ENCODE peak calls at places on chromosome 6, in seven cellular contexts. M is left ventricle myocardium inferior, U is heart left ventricle, N is adrenal gland, G is brain microvascular endothelial cell, H is K562, O is fibroblast of villous mesenchyme. Q is an unnamed sample.

GRCh38 chr6:144122861-144123260 is 27.5 kb upstream of the STX11 start:
- DNase-seq in M (no peak), U (no peak), N (no peak), G (no peak), H (no peak), O (no peak), Q (no peak)

GRCh38 chr6:125078602-125079321 is 74.8 kb upstream of the TPD52L1 start:
- DNase-seq in M (no peak), U (no peak), N (no peak), G (no peak), H (no peak), O (no peak), Q (no peak)

GRCh38 chr6:113011389-113011788 is 664.3 kb downstream of the RFPL4B start:
- DNase-seq in M (no peak), U (no peak), N (no peak), G (no peak), H (no peak), O (no peak), Q (peak; percentile 52)

GRCh38 chr6:116456927-116457326 is 4.2 kb upstream of the CALHM6 start:
- DNase-seq in M (no peak), U (no peak), N (no peak), G (no peak), H (no peak), O (no peak), Q (no peak)

GRCh38 chr6:170106906-170107525 is 183.9 kb downstream of the DLL1 start:
- DNase-seq in M (peak; percentile 4), U (no peak), N (no peak), G (no peak), H (no peak), O (no peak), Q (no peak)

GRCh38 chr6:166738778-166739654 is 112.0 kb upstream of the RPS6KA2 start:
- DNase-seq in M (no peak), U (no peak), N (no peak), G (no peak), H (no peak), O (peak; percentile 64), Q (no peak)

GRCh38 chr6:83514877-83515466 is 2.6 kb downstream of the PRSS35 start:
- DNase-seq in M (no peak), U (no peak), N (peak; percentile 61), G (peak; percentile 59), H (peak; percentile 47), O (peak; percentile 74), Q (peak; percentile 80)

GRCh38 chr6:47161176-47161687 is 119.1 kb upstream of the ADGRF1 start:
- DNase-seq in M (no peak), U (no peak), N (peak; percentile 4), G (no peak), H (no peak), O (no peak), Q (peak; percentile 62)

GRCh38 chr6:29968130-29968529 is 25.8 kb downstream of the HLA-A start:
- DNase-seq in M (no peak), U (no peak), N (peak; percentile 34), G (no peak), H (no peak), O (no peak), Q (no peak)

GRCh38 chr6:145015739-145016558 is 719.4 kb downstream of the EPM2A start:
- DNase-seq in M (no peak), U (no peak), N (peak; percentile 69), G (peak; percentile 86), H (no peak), O (peak; percentile 76), Q (peak; percentile 95)

GRCh38 chr6:136863752-136864151 is 41.4 kb downstream of the PEX7 start:
- DNase-seq in M (no peak), U (no peak), N (no peak), G (no peak), H (no peak), O (no peak), Q (no peak)

GRCh38 chr6:32803416-32803815 is 13.4 kb downstream of the HLA-DOB start:
- DNase-seq in M (no peak), U (no peak), N (no peak), G (no peak), H (no peak), O (no peak), Q (no peak)

DNA sequence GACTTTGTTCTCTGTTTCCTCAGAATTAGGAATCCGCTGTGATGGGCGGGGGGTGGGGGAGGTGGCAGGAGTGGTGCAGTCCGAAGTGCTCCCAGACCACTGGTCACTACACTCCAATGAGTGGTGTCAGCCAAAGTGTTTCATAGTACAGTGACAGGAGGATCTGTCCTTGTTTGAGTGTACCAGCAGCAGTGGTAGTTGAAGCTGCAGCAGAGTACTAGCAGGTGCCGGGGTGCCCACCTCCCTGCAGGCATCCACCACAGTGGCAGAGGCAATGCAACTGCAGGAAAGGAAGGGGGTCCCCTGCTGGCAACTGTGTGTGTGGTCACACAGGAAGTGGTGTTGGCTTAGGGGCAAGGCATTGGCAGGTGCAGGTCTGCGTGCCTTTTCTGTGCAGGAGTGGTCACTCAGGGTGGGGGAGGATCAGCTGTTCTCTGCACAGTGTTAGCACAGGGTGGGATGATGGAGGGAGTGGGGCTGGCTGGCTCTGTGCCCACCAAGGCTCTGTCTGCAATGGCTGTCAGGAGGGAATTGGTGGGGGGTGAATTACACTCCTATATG is 9.7 kb downstream of the HLA-DOB start:
- DNase-seq in M (no peak), U (no peak), N (no peak), G (no peak), H (no peak), O (no peak), Q (no peak)
- TF ChIP-seq CTCF in M (no peak), U (no peak), N (no peak), G (no peak), H (peak; percentile 12), O (no peak), Q (no peak)

GRCh38 chr6:110329729-110330436 is 28.3 kb downstream of the METTL24 start:
- DNase-seq in M (no peak), U (no peak), N (no peak), G (peak; percentile 27), H (no peak), O (peak; percentile 59), Q (peak; percentile 14)
- H3K4me3 ChIP-seq in M (peak overlapping the region; percentile 26), U (peak overlapping the region; percentile 20), N (no peak overlapping the region), G (peak overlapping the region; percentile 27), H (no peak overlapping the region), O (peak overlapping the region; percentile 26), Q (no peak overlapping the region)

GRCh38 chr6:12335717-12336116 is 45.6 kb downstream of the EDN1 start:
- DNase-seq in M (no peak), U (no peak), N (no peak), G (no peak), H (no peak), O (no peak), Q (no peak)
- TF ChIP-seq CTCF in M (no peak), U (no peak), N (no peak), G (no peak), H (no peak), O (no peak), Q (no peak)

DNA sequence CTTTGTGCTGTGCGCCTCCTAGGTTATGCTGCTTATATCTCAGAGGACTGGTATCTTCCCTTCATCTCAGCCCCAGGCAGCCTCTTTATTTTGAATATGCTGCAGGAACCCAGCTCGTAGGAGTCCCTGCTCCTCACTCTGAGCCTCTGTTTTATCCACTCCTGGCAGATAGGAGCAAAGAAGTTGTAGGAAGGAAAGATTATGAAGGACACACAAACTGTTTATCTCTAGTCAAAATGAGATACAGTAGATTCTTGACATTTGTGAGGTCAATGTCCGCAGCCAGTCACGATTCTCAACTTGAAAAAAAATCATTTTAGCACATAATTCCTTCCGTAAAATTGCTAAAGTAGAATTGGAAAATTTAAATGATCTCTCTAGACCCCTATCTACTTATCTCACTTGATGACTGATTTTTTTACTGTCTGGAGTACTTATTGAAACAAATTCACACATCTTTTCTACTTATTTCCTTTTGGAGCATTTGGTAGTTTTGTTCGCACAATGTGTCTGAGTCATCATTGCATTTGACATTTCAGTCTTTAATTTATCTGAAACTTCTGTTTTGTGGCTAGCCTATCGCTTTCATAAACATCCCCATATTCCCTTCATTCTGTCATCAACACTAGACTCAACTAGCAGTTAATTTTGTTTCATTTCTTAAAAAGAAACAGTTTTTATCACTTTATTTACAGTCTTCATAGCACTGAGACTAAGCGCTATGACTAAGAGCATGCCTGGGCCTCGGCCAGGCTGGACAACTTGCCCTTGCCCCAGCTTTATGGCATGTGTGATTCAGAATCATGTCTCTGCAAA is 15.8 kb downstream of the L3MBTL3 start:
- DNase-seq in M (no peak), U (no peak), N (peak; percentile 89), G (peak; percentile 63), H (peak; percentile 11), O (peak; percentile 94), Q (peak; percentile 54)
- H3K4me3 ChIP-seq in M (no peak overlapping the region), U (no peak overlapping the region), N (peak overlapping the region; percentile 36), G (no peak overlapping the region), H (no peak overlapping the region), O (peak overlapping the region; percentile 16), Q (no peak overlapping the region)